ENCODE peak calls at places on chromosomes 12 and 14, in six cellular contexts. One of them, this sample, is unnamed.

GRCh38 chr14:52923902-52924575 is 26.8 kb downstream of the FERMT2 start:
- DNase-seq in stimulated activated CD8-positive, alpha-beta memory T cell treated with anti-CD3 and anti-CD28 coated beads, Interleukin-15, amount 100 ng/mL, for 24 hours: no peak
- DNase-seq in skeletal muscle cell: no peak
- DNase-seq in pancreas: peak
- DNase-seq in GM04503: no peak
- DNase-seq in bronchial epithelial cell: no peak
- DNase-seq in this sample: no peak

GRCh38 chr12:53676715-53677611 is 1.1 kb upstream of the ATP5MC2 start:
- DNase-seq in bronchial epithelial cell: no peak
- DNase-seq in stimulated activated CD8-positive, alpha-beta memory T cell treated with anti-CD3 and anti-CD28 coated beads, Interleukin-15, amount 100 ng/mL, for 24 hours: peak
- DNase-seq in GM04503: no peak
- DNase-seq in pancreas: peak
- DNase-seq in skeletal muscle cell: no peak
- DNase-seq in this sample: peak

GRCh38 chr12:29681370-29681769 is 102.4 kb downstream of the TMTC1 start:
- DNase-seq in stimulated activated CD8-positive, alpha-beta memory T cell treated with anti-CD3 and anti-CD28 coated beads, Interleukin-15, amount 100 ng/mL, for 24 hours: no peak
- DNase-seq in bronchial epithelial cell: peak
- DNase-seq in GM04503: no peak
- DNase-seq in pancreas: no peak
- DNase-seq in skeletal muscle cell: no peak
- DNase-seq in this sample: no peak

GRCh38 chr14:102726191-102726949 is 50.9 kb upstream of the TRAF3 start:
- DNase-seq in pancreas: no peak
- DNase-seq in skeletal muscle cell: no peak
- DNase-seq in stimulated activated CD8-positive, alpha-beta memory T cell treated with anti-CD3 and anti-CD28 coated beads, Interleukin-15, amount 100 ng/mL, for 24 hours: no peak
- DNase-seq in bronchial epithelial cell: no peak
- DNase-seq in GM04503: no peak
- DNase-seq in this sample: no peak

GRCh38 chr14:94027566-94028449 is 1.7 kb downstream of the OTUB2 start:
- DNase-seq in pancreas: peak
- DNase-seq in stimulated activated CD8-positive, alpha-beta memory T cell treated with anti-CD3 and anti-CD28 coated beads, Interleukin-15, amount 100 ng/mL, for 24 hours: no peak
- DNase-seq in bronchial epithelial cell: peak
- DNase-seq in GM04503: no peak
- DNase-seq in skeletal muscle cell: no peak
- DNase-seq in this sample: no peak

GRCh38 chr12:89663577-89664357 is 44.9 kb downstream of the ATP2B1 start:
- DNase-seq in pancreas: no peak
- DNase-seq in stimulated activated CD8-positive, alpha-beta memory T cell treated with anti-CD3 and anti-CD28 coated beads, Interleukin-15, amount 100 ng/mL, for 24 hours: no peak
- DNase-seq in skeletal muscle cell: peak
- DNase-seq in GM04503: no peak
- DNase-seq in bronchial epithelial cell: peak
- DNase-seq in this sample: no peak

GRCh38 chr12:83153156-83153555 is 466.4 kb downstream of the TMTC2 start:
- DNase-seq in skeletal muscle cell: no peak
- DNase-seq in bronchial epithelial cell: no peak
- DNase-seq in pancreas: no peak
- DNase-seq in stimulated activated CD8-positive, alpha-beta memory T cell treated with anti-CD3 and anti-CD28 coated beads, Interleukin-15, amount 100 ng/mL, for 24 hours: no peak
- DNase-seq in GM04503: no peak
- DNase-seq in this sample: no peak

GRCh38 chr12:125852116-125852515 is 786.9 kb downstream of the AACS start:
- DNase-seq in bronchial epithelial cell: no peak
- DNase-seq in stimulated activated CD8-positive, alpha-beta memory T cell treated with anti-CD3 and anti-CD28 coated beads, Interleukin-15, amount 100 ng/mL, for 24 hours: no peak
- DNase-seq in pancreas: no peak
- DNase-seq in GM04503: no peak
- DNase-seq in skeletal muscle cell: no peak
- DNase-seq in this sample: no peak

GRCh38 chr12:38949363-38949762 is 44.0 kb upstream of the CPNE8 start:
- DNase-seq in pancreas: no peak
- DNase-seq in GM04503: no peak
- DNase-seq in bronchial epithelial cell: no peak
- DNase-seq in skeletal muscle cell: no peak
- DNase-seq in stimulated activated CD8-positive, alpha-beta memory T cell treated with anti-CD3 and anti-CD28 coated beads, Interleukin-15, amount 100 ng/mL, for 24 hours: no peak
- DNase-seq in this sample: no peak

GRCh38 chr12:105107176-105107496 is 395 bp upstream of the WASHC4 start:
- DNase-seq in bronchial epithelial cell: peak
- DNase-seq in skeletal muscle cell: no peak
- DNase-seq in pancreas: no peak
- DNase-seq in stimulated activated CD8-positive, alpha-beta memory T cell treated with anti-CD3 and anti-CD28 coated beads, Interleukin-15, amount 100 ng/mL, for 24 hours: no peak
- DNase-seq in GM04503: no peak
- DNase-seq in this sample: no peak

GRCh38 chr12:92078167-92079053 is 67.2 kb downstream of the BTG1 start:
- DNase-seq in pancreas: no peak
- DNase-seq in stimulated activated CD8-positive, alpha-beta memory T cell treated with anti-CD3 and anti-CD28 coated beads, Interleukin-15, amount 100 ng/mL, for 24 hours: no peak
- DNase-seq in bronchial epithelial cell: peak
- DNase-seq in skeletal muscle cell: peak
- DNase-seq in GM04503: peak
- DNase-seq in this sample: no peak

GRCh38 chr14:33617154-33617553 is 333.7 kb downstream of the EGLN3 start:
- DNase-seq in pancreas: no peak
- DNase-seq in GM04503: no peak
- DNase-seq in stimulated activated CD8-positive, alpha-beta memory T cell treated with anti-CD3 and anti-CD28 coated beads, Interleukin-15, amount 100 ng/mL, for 24 hours: no peak
- DNase-seq in bronchial epithelial cell: peak
- DNase-seq in skeletal muscle cell: peak
- DNase-seq in this sample: no peak

GRCh38 chr14:25237845-25238244 is 187.9 kb upstream of the STXBP6 start:
- DNase-seq in skeletal muscle cell: no peak
- DNase-seq in pancreas: no peak
- DNase-seq in stimulated activated CD8-positive, alpha-beta memory T cell treated with anti-CD3 and anti-CD28 coated beads, Interleukin-15, amount 100 ng/mL, for 24 hours: no peak
- DNase-seq in bronchial epithelial cell: peak
- DNase-seq in GM04503: no peak
- DNase-seq in this sample: no peak

GRCh38 chr12:126663304-126664094 is 1598.3 kb downstream of the AACS start:
- DNase-seq in bronchial epithelial cell: peak
- DNase-seq in skeletal muscle cell: no peak
- DNase-seq in GM04503: no peak
- DNase-seq in pancreas: no peak
- DNase-seq in stimulated activated CD8-positive, alpha-beta memory T cell treated with anti-CD3 and anti-CD28 coated beads, Interleukin-15, amount 100 ng/mL, for 24 hours: no peak
- DNase-seq in this sample: peak

GRCh38 chr12:26770239-26771070 is 62.5 kb downstream of the ITPR2 start:
- DNase-seq in GM04503: no peak
- DNase-seq in bronchial epithelial cell: no peak
- DNase-seq in stimulated activated CD8-positive, alpha-beta memory T cell treated with anti-CD3 and anti-CD28 coated beads, Interleukin-15, amount 100 ng/mL, for 24 hours: no peak
- DNase-seq in skeletal muscle cell: no peak
- DNase-seq in pancreas: no peak
- DNase-seq in this sample: no peak

GRCh38 chr12:117390866-117391265 is 29.4 kb upstream of the NOS1 start:
- DNase-seq in bronchial epithelial cell: no peak
- DNase-seq in pancreas: no peak
- DNase-seq in stimulated activated CD8-positive, alpha-beta memory T cell treated with anti-CD3 and anti-CD28 coated beads, Interleukin-15, amount 100 ng/mL, for 24 hours: no peak
- DNase-seq in skeletal muscle cell: no peak
- DNase-seq in GM04503: no peak
- DNase-seq in this sample: no peak

GRCh38 chr14:47442206-47442605 is 233.2 kb downstream of the MDGA2 start:
- DNase-seq in bronchial epithelial cell: peak
- DNase-seq in skeletal muscle cell: no peak
- DNase-seq in pancreas: no peak
- DNase-seq in GM04503: no peak
- DNase-seq in stimulated activated CD8-positive, alpha-beta memory T cell treated with anti-CD3 and anti-CD28 coated beads, Interleukin-15, amount 100 ng/mL, for 24 hours: no peak
- DNase-seq in this sample: peak

GRCh38 chr12:44240186-44240585 is 404.3 kb downstream of the TMEM117 start:
- DNase-seq in pancreas: no peak
- DNase-seq in skeletal muscle cell: no peak
- DNase-seq in stimulated activated CD8-positive, alpha-beta memory T cell treated with anti-CD3 and anti-CD28 coated beads, Interleukin-15, amount 100 ng/mL, for 24 hours: no peak
- DNase-seq in GM04503: no peak
- DNase-seq in bronchial epithelial cell: no peak
- DNase-seq in this sample: no peak

This sample was measured in mucosa of gallbladder.